ENCODE peak calls at places on chromosome 2, in five cellular contexts. H is GM12878, A is NT2/D1, C is H1, Z is HepG2. G is an unnamed sample.

GRCh38 chr2:20164061-20164733 is 60.7 kb downstream of the SDC1 start:
- DNase-seq in H (no peak), A (no peak), C (no peak), Z (no peak), G (no peak)

GRCh38 chr2:65491381-65491903 is 59.0 kb upstream of the SPRED2 start:
- DNase-seq in H (no peak), A (no peak), C (no peak), Z (no peak), G (no peak)

GRCh38 chr2:204880928-204881327 is 335.7 kb downstream of the PARD3B start:
- DNase-seq in H (no peak), A (no peak), C (no peak), Z (no peak), G (no peak)

GRCh38 chr2:120422761-120423160 is 76.8 kb downstream of the INHBB start:
- DNase-seq in H (no peak), A (no peak), C (no peak), Z (no peak), G (no peak)

GRCh38 chr2:47899915-47900314 is 6.4 kb downstream of the FBXO11 start:
- DNase-seq in H (no peak), A (no peak), C (no peak), Z (no peak), G (no peak)

GRCh38 chr2:163252199-163252598 is 413.6 kb upstream of the KCNH7 start:
- DNase-seq in H (no peak), A (no peak), C (no peak), Z (no peak), G (no peak)

GRCh38 chr2:240983361-240983995 is 14.9 kb upstream of the SNED1 start:
- DNase-seq in H (no peak), A (peak), C (peak), Z (no peak), G (peak)

GRCh38 chr2:7594211-7594610 is 677.0 kb downstream of the RNF144A start:
- DNase-seq in H (no peak), A (no peak), C (no peak), Z (no peak), G (no peak)

GRCh38 chr2:8538951-8539621 is 142.8 kb upstream of the ID2 start:
- DNase-seq in H (no peak), A (no peak), C (no peak), Z (no peak), G (no peak)

GRCh38 chr2:27901219-27901618 is 10.7 kb downstream of the BABAM2 start:
- DNase-seq in H (no peak), A (no peak), C (no peak), Z (no peak), G (no peak)

GRCh38 chr2:63050916-63051794 is 525 bp downstream of the OTX1 start:
- DNase-seq in H (no peak), A (no peak), C (peak), Z (no peak), G (peak)

GRCh38 chr2:197208029-197208428 is 102.6 kb downstream of the ANKRD44 start:
- DNase-seq in H (no peak), A (no peak), C (no peak), Z (no peak), G (no peak)

GRCh38 chr2:101759162-101759561 is 61.7 kb downstream of the MAP4K4 start:
- DNase-seq in H (no peak), A (no peak), C (no peak), Z (no peak), G (no peak)

GRCh38 chr2:212957624-212958023 is 193.8 kb downstream of the IKZF2 start:
- DNase-seq in H (no peak), A (no peak), C (no peak), Z (no peak), G (no peak)

GRCh38 chr2:27134781-27135470 is 490 bp upstream of the PREB start:
- DNase-seq in H (no peak), A (no peak), C (no peak), Z (no peak), G (no peak)

GRCh38 chr2:145287686-145288085 is 767.8 kb upstream of the ZEB2 start:
- DNase-seq in H (no peak), A (no peak), C (no peak), Z (no peak), G (no peak)

GRCh38 chr2:42128731-42129486 is 40.2 kb upstream of the EML4 start:
- DNase-seq in H (no peak), A (no peak), C (no peak), Z (no peak), G (no peak)

GRCh38 chr2:188853307-188853706 is 120.9 kb upstream of the COL3A1 start:
- DNase-seq in H (no peak), A (no peak), C (no peak), Z (no peak), G (no peak)

GRCh38 chr2:231904161-231904611 is 22.0 kb downstream of the NPPC start:
- DNase-seq in H (no peak), A (no peak), C (no peak), Z (no peak), G (no peak)

GRCh38 chr2:29165362-29166236 is 50.4 kb downstream of the CLIP4 start:
- DNase-seq in H (no peak), A (no peak), C (no peak), Z (peak), G (no peak)

GRCh38 chr2:224357098-224357901 is 44.6 kb downstream of the FAM124B start:
- DNase-seq in H (peak), A (peak), C (peak), Z (peak), G (peak)
- TF ChIP-seq SUZ12 in H (no peak), A (no peak), C (no peak), Z (no peak), G (no peak)

GRCh38 chr2:3462493-3463104 is 56.7 kb downstream of the ADI1 start:
- DNase-seq in H (no peak), A (no peak), C (no peak), Z (no peak), G (no peak)

GRCh38 chr2:3460161-3460560 is 59.2 kb downstream of the ADI1 start:
- DNase-seq in H (no peak), A (no peak), C (no peak), Z (no peak), G (no peak)

GRCh38 chr2:3460831-3461544 is 58.3 kb downstream of the ADI1 start:
- DNase-seq in H (no peak), A (no peak), C (no peak), Z (no peak), G (no peak)

GRCh38 chr2:3463156-3463835 is 56.0 kb downstream of the ADI1 start:
- DNase-seq in H (no peak), A (no peak), C (no peak), Z (no peak), G (no peak)

GRCh38 chr2:3461781-3462492 is 57.4 kb downstream of the ADI1 start:
- DNase-seq in H (peak), A (no peak), C (no peak), Z (peak), G (peak)
- TF ChIP-seq SUZ12 in H (no peak), A (no peak), C (no peak), Z (no peak), G (no peak)

GRCh38 chr2:80529466-80530165 is 225.1 kb upstream of the LRRTM1 start:
- DNase-seq in H (peak), A (no peak), C (no peak), Z (no peak), G (no peak)
- TF ChIP-seq SUZ12 in H (no peak), A (no peak), C (no peak), Z (no peak), G (no peak)

GRCh38 chr2:233074106-233074505 is 14.0 kb downstream of the INPP5D start:
- DNase-seq in H (no peak), A (no peak), C (no peak), Z (no peak), G (no peak)
- TF ChIP-seq SUZ12 in H (no peak), A (no peak), C (no peak), Z (no peak), G (no peak)

GRCh38 chr2:100446696-100447095 is 23.6 kb upstream of the NMS start:
- DNase-seq in H (no peak), A (no peak), C (no peak), Z (no peak), G (no peak)

GRCh38 chr2:100453853-100454252 is 16.4 kb upstream of the NMS start:
- DNase-seq in H (peak), A (no peak), C (no peak), Z (no peak), G (no peak)

DNA sequence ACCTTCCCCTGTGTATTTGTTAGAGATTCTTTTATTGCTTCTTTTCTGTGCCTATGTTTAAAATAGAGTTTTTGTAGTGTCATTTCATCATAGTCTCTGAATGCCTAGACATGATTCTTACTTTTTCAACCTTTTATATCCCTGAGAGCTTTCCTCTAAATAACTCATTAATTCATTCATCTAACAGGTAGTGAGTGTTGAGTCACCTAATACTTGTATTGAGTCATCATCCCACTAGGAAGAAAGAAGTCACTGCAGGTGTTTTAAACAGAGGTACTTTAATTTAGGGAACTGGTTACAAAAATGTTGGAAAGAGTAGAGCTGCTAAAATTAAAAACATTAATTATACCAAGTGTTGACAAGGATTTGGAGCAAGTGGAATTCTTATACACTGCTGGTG is 18.5 kb upstream of the NMS start:
- DNase-seq in H (no peak), A (no peak), C (no peak), Z (no peak), G (no peak)
- TF ChIP-seq SUZ12 in H (no peak), A (no peak), C (no peak), Z (no peak), G (no peak)

GRCh38 chr2:219823566-219823965 is 196.1 kb downstream of the SLC4A3 start:
- DNase-seq in H (no peak), A (no peak), C (no peak), Z (no peak), G (no peak)

GRCh38 chr2:219828127-219828526 is 200.7 kb downstream of the SLC4A3 start:
- DNase-seq in H (no peak), A (no peak), C (no peak), Z (no peak), G (no peak)

GRCh38 chr2:219829968-219830738 is 202.7 kb downstream of the SLC4A3 start:
- DNase-seq in H (no peak), A (no peak), C (no peak), Z (no peak), G (no peak)

GRCh38 chr2:219820767-219821166 is 193.3 kb downstream of the SLC4A3 start:
- DNase-seq in H (no peak), A (no peak), C (no peak), Z (no peak), G (no peak)

GRCh38 chr2:219824996-219825395 is 197.6 kb downstream of the SLC4A3 start:
- DNase-seq in H (no peak), A (no peak), C (no peak), Z (no peak), G (no peak)
- TF ChIP-seq SUZ12 in H (no peak), A (no peak), C (no peak), Z (no peak), G (no peak)

G was measured in HEK293T.